ENCODE peak calls at places on chromosome 22, in seven cellular contexts. V is GM13977; A is CD8-positive, alpha-beta memory T cell; W is HAP-1; C is NAMALWA; H is T-helper 2 cell; B is activated naive CD4-positive, alpha-beta T cell. J is an unnamed sample.

GRCh38 chr22:42342426-42343135 is 72.1 kb upstream of the TCF20 start:
- DNase-seq in V (no peak), A (no peak), W (no peak), C (no peak), H (no peak), B (no peak), J (no peak)

GRCh38 chr22:44580756-44581435 is 82.9 kb upstream of the RTL6 start:
- DNase-seq in V (no peak), A (no peak), W (no peak), C (no peak), H (no peak), B (no peak), J (no peak)

GRCh38 chr22:30822216-30823014 is 127.7 kb downstream of the OSBP2 start:
- DNase-seq in V (no peak), A (no peak), W (no peak), C (no peak), H (no peak), B (no peak), J (no peak)

GRCh38 chr22:41532908-41533825 is 11.1 kb downstream of the POLR3H start:
- DNase-seq in V (peak; percentile 81), A (peak; percentile 49), W (peak; percentile 88), C (peak; percentile 80), H (peak; percentile 47), B (peak; percentile 44), J (peak; percentile 79)

GRCh38 chr22:46956498-46957215 is 194.2 kb downstream of the TBC1D22A start:
- DNase-seq in V (no peak), A (no peak), W (no peak), C (no peak), H (no peak), B (no peak), J (no peak)

GRCh38 chr22:20591660-20592310 is 84.4 kb downstream of the MED15 start:
- DNase-seq in V (no peak), A (no peak), W (no peak), C (no peak), H (no peak), B (no peak), J (no peak)

GRCh38 chr22:24510694-24511625 is 15.8 kb downstream of the UPB1 start:
- DNase-seq in V (no peak), A (no peak), W (no peak), C (peak; percentile 86), H (no peak), B (no peak), J (no peak)

GRCh38 chr22:48618326-48618725 is 1209.3 kb downstream of the BRD1 start:
- DNase-seq in V (no peak), A (no peak), W (no peak), C (no peak), H (no peak), B (no peak), J (no peak)

GRCh38 chr22:38176170-38176741 is 5.4 kb downstream of the PLA2G6 start:
- DNase-seq in V (peak; percentile 51), A (peak; percentile 21), W (no peak), C (no peak), H (no peak), B (no peak), J (peak; percentile 70)

GRCh38 chr22:46263208-46263575 is at the start of gene PKDREJ:
- DNase-seq in V (no peak), A (no peak), W (no peak), C (no peak), H (no peak), B (no peak), J (no peak)

GRCh38 chr22:44143596-44143995 is 37.1 kb upstream of the PARVG start:
- DNase-seq in V (no peak), A (no peak), W (no peak), C (no peak), H (no peak), B (no peak), J (no peak)

GRCh38 chr22:48600681-48601080 is 1227.0 kb downstream of the BRD1 start:
- DNase-seq in V (no peak), A (no peak), W (no peak), C (no peak), H (no peak), B (no peak), J (no peak)

GRCh38 chr22:48756146-48757111 is 1071.2 kb downstream of the BRD1 start:
- DNase-seq in V (peak; percentile 11), A (no peak), W (no peak), C (peak; percentile 5), H (no peak), B (no peak), J (no peak)